ENCODE peak calls at places on chromosomes 7 and 10, in five cellular contexts. One of them, this sample, is unnamed.

GRCh38 chr7:149723082-149723767 is 50.2 kb downstream of the ZNF467 start:
- DNase-seq in left cardiac atrium: no peak
- DNase-seq in stimulated activated effector memory CD8-positive, alpha-beta T cell treated with anti-CD3 and anti-CD28 coated beads, Interleukin-12 subunit alpha, Interleukin-12 subunit beta, amount 100 ng/mL, for 72 hours: no peak
- DNase-seq in amniotic epithelial cell: no peak
- DNase-seq in NCI-H226: no peak
- DNase-seq in this sample: no peak

GRCh38 chr10:101214446-101215396 is 14.5 kb downstream of the LBX1 start:
- DNase-seq in left cardiac atrium: peak
- DNase-seq in stimulated activated effector memory CD8-positive, alpha-beta T cell treated with anti-CD3 and anti-CD28 coated beads, Interleukin-12 subunit alpha, Interleukin-12 subunit beta, amount 100 ng/mL, for 72 hours: peak
- DNase-seq in amniotic epithelial cell: no peak
- DNase-seq in NCI-H226: peak
- DNase-seq in this sample: peak

GRCh38 chr7:78770422-78771410 is 682.8 kb downstream of the MAGI2 start:
- DNase-seq in amniotic epithelial cell: peak
- DNase-seq in stimulated activated effector memory CD8-positive, alpha-beta T cell treated with anti-CD3 and anti-CD28 coated beads, Interleukin-12 subunit alpha, Interleukin-12 subunit beta, amount 100 ng/mL, for 72 hours: no peak
- DNase-seq in NCI-H226: no peak
- DNase-seq in left cardiac atrium: no peak
- DNase-seq in this sample: no peak

GRCh38 chr7:5767066-5767465 is 14.4 kb downstream of the RNF216 start:
- DNase-seq in NCI-H226: peak
- DNase-seq in left cardiac atrium: no peak
- DNase-seq in stimulated activated effector memory CD8-positive, alpha-beta T cell treated with anti-CD3 and anti-CD28 coated beads, Interleukin-12 subunit alpha, Interleukin-12 subunit beta, amount 100 ng/mL, for 72 hours: no peak
- DNase-seq in amniotic epithelial cell: no peak
- DNase-seq in this sample: no peak

GRCh38 chr7:36291387-36292316 is 98.0 kb upstream of the ANLN start:
- DNase-seq in stimulated activated effector memory CD8-positive, alpha-beta T cell treated with anti-CD3 and anti-CD28 coated beads, Interleukin-12 subunit alpha, Interleukin-12 subunit beta, amount 100 ng/mL, for 72 hours: peak
- DNase-seq in amniotic epithelial cell: peak
- DNase-seq in left cardiac atrium: peak
- DNase-seq in NCI-H226: peak
- DNase-seq in this sample: peak

GRCh38 chr10:75941181-75941580 is 509.8 kb downstream of the LRMDA start:
- DNase-seq in left cardiac atrium: no peak
- DNase-seq in amniotic epithelial cell: no peak
- DNase-seq in NCI-H226: no peak
- DNase-seq in stimulated activated effector memory CD8-positive, alpha-beta T cell treated with anti-CD3 and anti-CD28 coated beads, Interleukin-12 subunit alpha, Interleukin-12 subunit beta, amount 100 ng/mL, for 72 hours: no peak
- DNase-seq in this sample: no peak

GRCh38 chr10:97800474-97800873 is 28.7 kb upstream of the SFRP5 start:
- DNase-seq in left cardiac atrium: no peak
- DNase-seq in amniotic epithelial cell: no peak
- DNase-seq in stimulated activated effector memory CD8-positive, alpha-beta T cell treated with anti-CD3 and anti-CD28 coated beads, Interleukin-12 subunit alpha, Interleukin-12 subunit beta, amount 100 ng/mL, for 72 hours: no peak
- DNase-seq in NCI-H226: no peak
- DNase-seq in this sample: no peak

GRCh38 chr7:134920026-134920758 is 66.1 kb upstream of the AGBL3 start:
- DNase-seq in left cardiac atrium: no peak
- DNase-seq in amniotic epithelial cell: peak
- DNase-seq in stimulated activated effector memory CD8-positive, alpha-beta T cell treated with anti-CD3 and anti-CD28 coated beads, Interleukin-12 subunit alpha, Interleukin-12 subunit beta, amount 100 ng/mL, for 72 hours: no peak
- DNase-seq in NCI-H226: peak
- DNase-seq in this sample: no peak

GRCh38 chr7:65438593-65438992 is 64.9 kb downstream of the ZNF92 start:
- DNase-seq in stimulated activated effector memory CD8-positive, alpha-beta T cell treated with anti-CD3 and anti-CD28 coated beads, Interleukin-12 subunit alpha, Interleukin-12 subunit beta, amount 100 ng/mL, for 72 hours: no peak
- DNase-seq in left cardiac atrium: no peak
- DNase-seq in amniotic epithelial cell: peak
- DNase-seq in NCI-H226: peak
- DNase-seq in this sample: no peak

GRCh38 chr10:81953420-81953819 is 78.4 kb downstream of the NRG3 start:
- DNase-seq in left cardiac atrium: no peak
- DNase-seq in stimulated activated effector memory CD8-positive, alpha-beta T cell treated with anti-CD3 and anti-CD28 coated beads, Interleukin-12 subunit alpha, Interleukin-12 subunit beta, amount 100 ng/mL, for 72 hours: no peak
- DNase-seq in NCI-H226: no peak
- DNase-seq in amniotic epithelial cell: peak
- DNase-seq in this sample: no peak

GRCh38 chr7:76260171-76260703 is 42.2 kb upstream of the HSPB1 start:
- DNase-seq in left cardiac atrium: no peak
- DNase-seq in stimulated activated effector memory CD8-positive, alpha-beta T cell treated with anti-CD3 and anti-CD28 coated beads, Interleukin-12 subunit alpha, Interleukin-12 subunit beta, amount 100 ng/mL, for 72 hours: no peak
- DNase-seq in NCI-H226: peak
- DNase-seq in amniotic epithelial cell: peak
- DNase-seq in this sample: peak

GRCh38 chr10:64486149-64486548 is 964.9 kb downstream of the REEP3 start:
- DNase-seq in amniotic epithelial cell: no peak
- DNase-seq in stimulated activated effector memory CD8-positive, alpha-beta T cell treated with anti-CD3 and anti-CD28 coated beads, Interleukin-12 subunit alpha, Interleukin-12 subunit beta, amount 100 ng/mL, for 72 hours: no peak
- DNase-seq in NCI-H226: no peak
- DNase-seq in left cardiac atrium: no peak
- DNase-seq in this sample: no peak

GRCh38 chr7:141652691-141653090 is 49.3 kb downstream of the DENND11 start:
- DNase-seq in NCI-H226: no peak
- DNase-seq in left cardiac atrium: no peak
- DNase-seq in amniotic epithelial cell: no peak
- DNase-seq in stimulated activated effector memory CD8-positive, alpha-beta T cell treated with anti-CD3 and anti-CD28 coated beads, Interleukin-12 subunit alpha, Interleukin-12 subunit beta, amount 100 ng/mL, for 72 hours: no peak
- DNase-seq in this sample: no peak

GRCh38 chr7:153835104-153835503 is 217.1 kb upstream of the DPP6 start:
- DNase-seq in amniotic epithelial cell: no peak
- DNase-seq in NCI-H226: no peak
- DNase-seq in stimulated activated effector memory CD8-positive, alpha-beta T cell treated with anti-CD3 and anti-CD28 coated beads, Interleukin-12 subunit alpha, Interleukin-12 subunit beta, amount 100 ng/mL, for 72 hours: no peak
- DNase-seq in left cardiac atrium: no peak
- DNase-seq in this sample: no peak

GRCh38 chr7:139699640-139700504 is 77.9 kb downstream of the HIPK2 start:
- DNase-seq in NCI-H226: no peak
- DNase-seq in amniotic epithelial cell: no peak
- DNase-seq in left cardiac atrium: no peak
- DNase-seq in stimulated activated effector memory CD8-positive, alpha-beta T cell treated with anti-CD3 and anti-CD28 coated beads, Interleukin-12 subunit alpha, Interleukin-12 subunit beta, amount 100 ng/mL, for 72 hours: peak
- DNase-seq in this sample: no peak

GRCh38 chr7:37445800-37446199 is 2.9 kb downstream of the ELMO1 start:
- DNase-seq in NCI-H226: no peak
- DNase-seq in left cardiac atrium: no peak
- DNase-seq in amniotic epithelial cell: no peak
- DNase-seq in stimulated activated effector memory CD8-positive, alpha-beta T cell treated with anti-CD3 and anti-CD28 coated beads, Interleukin-12 subunit alpha, Interleukin-12 subunit beta, amount 100 ng/mL, for 72 hours: no peak
- DNase-seq in this sample: no peak

GRCh38 chr10:62584216-62584615 is 210.0 kb downstream of the ZNF365 start:
- DNase-seq in NCI-H226: peak
- DNase-seq in left cardiac atrium: no peak
- DNase-seq in amniotic epithelial cell: peak
- DNase-seq in stimulated activated effector memory CD8-positive, alpha-beta T cell treated with anti-CD3 and anti-CD28 coated beads, Interleukin-12 subunit alpha, Interleukin-12 subunit beta, amount 100 ng/mL, for 72 hours: no peak
- DNase-seq in this sample: no peak

GRCh38 chr10:62475531-62475930 is 101.4 kb downstream of the ZNF365 start:
- DNase-seq in stimulated activated effector memory CD8-positive, alpha-beta T cell treated with anti-CD3 and anti-CD28 coated beads, Interleukin-12 subunit alpha, Interleukin-12 subunit beta, amount 100 ng/mL, for 72 hours: no peak
- DNase-seq in left cardiac atrium: no peak
- DNase-seq in NCI-H226: no peak
- DNase-seq in amniotic epithelial cell: no peak
- DNase-seq in this sample: no peak

GRCh38 chr7:111083423-111083822 is 7.5 kb upstream of the LRRN3 start:
- DNase-seq in NCI-H226: no peak
- DNase-seq in amniotic epithelial cell: no peak
- DNase-seq in left cardiac atrium: no peak
- DNase-seq in stimulated activated effector memory CD8-positive, alpha-beta T cell treated with anti-CD3 and anti-CD28 coated beads, Interleukin-12 subunit alpha, Interleukin-12 subunit beta, amount 100 ng/mL, for 72 hours: peak
- DNase-seq in this sample: no peak

GRCh38 chr10:26815500-26815899 is 45.3 kb downstream of the ABI1 start:
- DNase-seq in NCI-H226: no peak
- DNase-seq in left cardiac atrium: no peak
- DNase-seq in stimulated activated effector memory CD8-positive, alpha-beta T cell treated with anti-CD3 and anti-CD28 coated beads, Interleukin-12 subunit alpha, Interleukin-12 subunit beta, amount 100 ng/mL, for 72 hours: no peak
- DNase-seq in amniotic epithelial cell: no peak
- DNase-seq in this sample: no peak

GRCh38 chr7:103073989-103074518 is 542 bp downstream of the FBXL13 start:
- DNase-seq in stimulated activated effector memory CD8-positive, alpha-beta T cell treated with anti-CD3 and anti-CD28 coated beads, Interleukin-12 subunit alpha, Interleukin-12 subunit beta, amount 100 ng/mL, for 72 hours: no peak
- DNase-seq in NCI-H226: peak
- DNase-seq in left cardiac atrium: no peak
- DNase-seq in amniotic epithelial cell: peak
- DNase-seq in this sample: no peak

GRCh38 chr7:34330308-34330707 is 327.7 kb upstream of the NPSR1 start:
- DNase-seq in stimulated activated effector memory CD8-positive, alpha-beta T cell treated with anti-CD3 and anti-CD28 coated beads, Interleukin-12 subunit alpha, Interleukin-12 subunit beta, amount 100 ng/mL, for 72 hours: no peak
- DNase-seq in amniotic epithelial cell: no peak
- DNase-seq in left cardiac atrium: no peak
- DNase-seq in NCI-H226: no peak
- DNase-seq in this sample: no peak

GRCh38 chr7:29091121-29091601 is 55.2 kb downstream of the CPVL start:
- DNase-seq in stimulated activated effector memory CD8-positive, alpha-beta T cell treated with anti-CD3 and anti-CD28 coated beads, Interleukin-12 subunit alpha, Interleukin-12 subunit beta, amount 100 ng/mL, for 72 hours: no peak
- DNase-seq in left cardiac atrium: peak
- DNase-seq in NCI-H226: no peak
- DNase-seq in amniotic epithelial cell: no peak
- DNase-seq in this sample: no peak

GRCh38 chr10:113480081-113480360 is 72.8 kb upstream of the HABP2 start:
- DNase-seq in stimulated activated effector memory CD8-positive, alpha-beta T cell treated with anti-CD3 and anti-CD28 coated beads, Interleukin-12 subunit alpha, Interleukin-12 subunit beta, amount 100 ng/mL, for 72 hours: no peak
- DNase-seq in amniotic epithelial cell: no peak
- DNase-seq in left cardiac atrium: no peak
- DNase-seq in NCI-H226: no peak
- DNase-seq in this sample: no peak

GRCh38 chr7:55439627-55440026 is 74.5 kb downstream of the LANCL2 start:
- DNase-seq in NCI-H226: no peak
- DNase-seq in stimulated activated effector memory CD8-positive, alpha-beta T cell treated with anti-CD3 and anti-CD28 coated beads, Interleukin-12 subunit alpha, Interleukin-12 subunit beta, amount 100 ng/mL, for 72 hours: no peak
- DNase-seq in left cardiac atrium: no peak
- DNase-seq in amniotic epithelial cell: no peak
- DNase-seq in this sample: peak

GRCh38 chr10:125123363-125124113 is 36.8 kb downstream of the CTBP2 start:
- DNase-seq in stimulated activated effector memory CD8-positive, alpha-beta T cell treated with anti-CD3 and anti-CD28 coated beads, Interleukin-12 subunit alpha, Interleukin-12 subunit beta, amount 100 ng/mL, for 72 hours: no peak
- DNase-seq in NCI-H226: peak
- DNase-seq in left cardiac atrium: peak
- DNase-seq in amniotic epithelial cell: no peak
- DNase-seq in this sample: peak

GRCh38 chr10:81428456-81429134 is 446.4 kb upstream of the NRG3 start:
- DNase-seq in amniotic epithelial cell: no peak
- DNase-seq in NCI-H226: no peak
- DNase-seq in left cardiac atrium: no peak
- DNase-seq in stimulated activated effector memory CD8-positive, alpha-beta T cell treated with anti-CD3 and anti-CD28 coated beads, Interleukin-12 subunit alpha, Interleukin-12 subunit beta, amount 100 ng/mL, for 72 hours: no peak
- DNase-seq in this sample: no peak

GRCh38 chr7:116610210-116610609 is 61.8 kb upstream of the MET start:
- DNase-seq in stimulated activated effector memory CD8-positive, alpha-beta T cell treated with anti-CD3 and anti-CD28 coated beads, Interleukin-12 subunit alpha, Interleukin-12 subunit beta, amount 100 ng/mL, for 72 hours: no peak
- DNase-seq in amniotic epithelial cell: peak
- DNase-seq in left cardiac atrium: no peak
- DNase-seq in NCI-H226: peak
- DNase-seq in this sample: no peak

GRCh38 chr7:120583835-120584586 is 273.9 kb downstream of the TSPAN12 start:
- DNase-seq in NCI-H226: peak
- DNase-seq in left cardiac atrium: no peak
- DNase-seq in amniotic epithelial cell: peak
- DNase-seq in stimulated activated effector memory CD8-positive, alpha-beta T cell treated with anti-CD3 and anti-CD28 coated beads, Interleukin-12 subunit alpha, Interleukin-12 subunit beta, amount 100 ng/mL, for 72 hours: no peak
- DNase-seq in this sample: no peak

GRCh38 chr7:25613912-25614311 is 385.6 kb upstream of the NPVF start:
- DNase-seq in stimulated activated effector memory CD8-positive, alpha-beta T cell treated with anti-CD3 and anti-CD28 coated beads, Interleukin-12 subunit alpha, Interleukin-12 subunit beta, amount 100 ng/mL, for 72 hours: no peak
- DNase-seq in amniotic epithelial cell: no peak
- DNase-seq in NCI-H226: no peak
- DNase-seq in left cardiac atrium: no peak
- DNase-seq in this sample: no peak

This sample was measured in BE2C.